ENCODE peak calls at places on chromosomes 6 and 20, in seven cellular contexts. One of them, this sample, is unnamed.

GRCh38 chr6:17900011-17900410 is 87.4 kb downstream of the KIF13A start:
- DNase-seq in foreskin keratinocyte: no peak
- DNase-seq in foreskin fibroblast: no peak
- DNase-seq in activated B cell treated with CpG ODN at 0.5 μM for 24 hours: no peak
- DNase-seq in CD8-positive, alpha-beta T cell: no peak
- DNase-seq in type B pancreatic cell: no peak
- DNase-seq in fibroblast of the aortic adventitia: no peak
- DNase-seq in this sample: no peak

GRCh38 chr20:50504231-50504823 is 5.9 kb upstream of the PTPN1 start:
- DNase-seq in CD8-positive, alpha-beta T cell: no peak
- DNase-seq in activated B cell treated with CpG ODN at 0.5 μM for 24 hours: no peak
- DNase-seq in foreskin fibroblast: no peak
- DNase-seq in foreskin keratinocyte: no peak
- DNase-seq in fibroblast of the aortic adventitia: peak; percentile 40
- DNase-seq in type B pancreatic cell: no peak
- DNase-seq in this sample: no peak

GRCh38 chr20:63495771-63496403 is 3.0 kb downstream of the EEF1A2 start:
- DNase-seq in foreskin keratinocyte: peak; percentile 12
- DNase-seq in fibroblast of the aortic adventitia: peak; percentile 37
- DNase-seq in foreskin fibroblast: peak; percentile 76
- DNase-seq in CD8-positive, alpha-beta T cell: peak; percentile 78
- DNase-seq in activated B cell treated with CpG ODN at 0.5 μM for 24 hours: peak; percentile 73
- DNase-seq in type B pancreatic cell: peak; percentile 81
- DNase-seq in this sample: peak; percentile 95

GRCh38 chr20:48107560-48107959 is 322.3 kb upstream of the SULF2 start:
- DNase-seq in foreskin keratinocyte: no peak
- DNase-seq in CD8-positive, alpha-beta T cell: no peak
- DNase-seq in type B pancreatic cell: no peak
- DNase-seq in foreskin fibroblast: no peak
- DNase-seq in activated B cell treated with CpG ODN at 0.5 μM for 24 hours: no peak
- DNase-seq in fibroblast of the aortic adventitia: peak; percentile 2
- DNase-seq in this sample: no peak

GRCh38 chr6:166627875-166628849 is 1.1 kb upstream of the RPS6KA2 start:
- DNase-seq in activated B cell treated with CpG ODN at 0.5 μM for 24 hours: peak; percentile 56
- DNase-seq in foreskin keratinocyte: no peak
- DNase-seq in foreskin fibroblast: peak; percentile 77
- DNase-seq in fibroblast of the aortic adventitia: peak; percentile 51
- DNase-seq in type B pancreatic cell: no peak
- DNase-seq in CD8-positive, alpha-beta T cell: peak; percentile 58
- DNase-seq in this sample: peak; percentile 91

GRCh38 chr20:4327956-4328355 is 312.6 kb upstream of the RNF24 start:
- DNase-seq in activated B cell treated with CpG ODN at 0.5 μM for 24 hours: no peak
- DNase-seq in CD8-positive, alpha-beta T cell: no peak
- DNase-seq in foreskin keratinocyte: no peak
- DNase-seq in type B pancreatic cell: no peak
- DNase-seq in foreskin fibroblast: no peak
- DNase-seq in fibroblast of the aortic adventitia: no peak
- DNase-seq in this sample: no peak

GRCh38 chr6:30211306-30211705 is 1.9 kb downstream of the TRIM26 start:
- DNase-seq in activated B cell treated with CpG ODN at 0.5 μM for 24 hours: no peak
- DNase-seq in foreskin fibroblast: no peak
- DNase-seq in fibroblast of the aortic adventitia: no peak
- DNase-seq in CD8-positive, alpha-beta T cell: no peak
- DNase-seq in foreskin keratinocyte: no peak
- DNase-seq in type B pancreatic cell: no peak
- DNase-seq in this sample: no peak

GRCh38 chr20:41738584-41739193 is 120.5 kb upstream of the CHD6 start:
- DNase-seq in type B pancreatic cell: no peak
- DNase-seq in fibroblast of the aortic adventitia: peak; percentile 53
- DNase-seq in foreskin fibroblast: peak; percentile 71
- DNase-seq in CD8-positive, alpha-beta T cell: peak; percentile 28
- DNase-seq in activated B cell treated with CpG ODN at 0.5 μM for 24 hours: no peak
- DNase-seq in foreskin keratinocyte: no peak
- DNase-seq in this sample: no peak

GRCh38 chr6:157994126-157994795 is 12.6 kb downstream of the SYNJ2 start:
- DNase-seq in type B pancreatic cell: no peak
- DNase-seq in activated B cell treated with CpG ODN at 0.5 μM for 24 hours: no peak
- DNase-seq in foreskin keratinocyte: no peak
- DNase-seq in CD8-positive, alpha-beta T cell: no peak
- DNase-seq in foreskin fibroblast: no peak
- DNase-seq in fibroblast of the aortic adventitia: no peak
- DNase-seq in this sample: peak; percentile 16

GRCh38 chr20:32742322-32743236 is 688 bp downstream of the COMMD7 start:
- DNase-seq in fibroblast of the aortic adventitia: no peak
- DNase-seq in foreskin fibroblast: peak; percentile 30
- DNase-seq in activated B cell treated with CpG ODN at 0.5 μM for 24 hours: peak; percentile 21
- DNase-seq in CD8-positive, alpha-beta T cell: peak; percentile 20
- DNase-seq in type B pancreatic cell: no peak
- DNase-seq in foreskin keratinocyte: no peak
- DNase-seq in this sample: no peak

GRCh38 chr6:129031051-129031599 is 148.2 kb downstream of the LAMA2 start:
- DNase-seq in CD8-positive, alpha-beta T cell: no peak
- DNase-seq in foreskin fibroblast: peak; percentile 73
- DNase-seq in activated B cell treated with CpG ODN at 0.5 μM for 24 hours: no peak
- DNase-seq in type B pancreatic cell: no peak
- DNase-seq in foreskin keratinocyte: no peak
- DNase-seq in fibroblast of the aortic adventitia: peak; percentile 46
- DNase-seq in this sample: no peak

GRCh38 chr6:150503041-150503440 is 96.6 kb upstream of the PLEKHG1 start:
- DNase-seq in activated B cell treated with CpG ODN at 0.5 μM for 24 hours: no peak
- DNase-seq in CD8-positive, alpha-beta T cell: no peak
- DNase-seq in foreskin fibroblast: no peak
- DNase-seq in fibroblast of the aortic adventitia: no peak
- DNase-seq in foreskin keratinocyte: no peak
- DNase-seq in type B pancreatic cell: no peak
- DNase-seq in this sample: no peak

GRCh38 chr20:33349493-33349892 is 51.8 kb downstream of the CDK5RAP1 start:
- DNase-seq in foreskin keratinocyte: no peak
- DNase-seq in fibroblast of the aortic adventitia: no peak
- DNase-seq in type B pancreatic cell: no peak
- DNase-seq in foreskin fibroblast: no peak
- DNase-seq in CD8-positive, alpha-beta T cell: no peak
- DNase-seq in activated B cell treated with CpG ODN at 0.5 μM for 24 hours: no peak
- DNase-seq in this sample: no peak

GRCh38 chr20:327946-328563 is 2.7 kb downstream of the SOX12 start:
- DNase-seq in CD8-positive, alpha-beta T cell: no peak
- DNase-seq in foreskin keratinocyte: no peak
- DNase-seq in activated B cell treated with CpG ODN at 0.5 μM for 24 hours: no peak
- DNase-seq in foreskin fibroblast: peak; percentile 54
- DNase-seq in fibroblast of the aortic adventitia: no peak
- DNase-seq in type B pancreatic cell: no peak
- DNase-seq in this sample: no peak

GRCh38 chr6:168038576-168039140 is 40.4 kb downstream of the FRMD1 start:
- DNase-seq in activated B cell treated with CpG ODN at 0.5 μM for 24 hours: no peak
- DNase-seq in foreskin keratinocyte: no peak
- DNase-seq in type B pancreatic cell: no peak
- DNase-seq in foreskin fibroblast: no peak
- DNase-seq in fibroblast of the aortic adventitia: no peak
- DNase-seq in CD8-positive, alpha-beta T cell: no peak
- DNase-seq in this sample: no peak

GRCh38 chr6:29791786-29792122 is 35.9 kb upstream of the HLA-G start:
- DNase-seq in activated B cell treated with CpG ODN at 0.5 μM for 24 hours: no peak
- DNase-seq in CD8-positive, alpha-beta T cell: no peak
- DNase-seq in foreskin fibroblast: no peak
- DNase-seq in fibroblast of the aortic adventitia: no peak
- DNase-seq in foreskin keratinocyte: peak; percentile 24
- DNase-seq in type B pancreatic cell: no peak
- DNase-seq in this sample: no peak

GRCh38 chr6:35451354-35452185 is 568 bp upstream of the FANCE start:
- DNase-seq in foreskin fibroblast: no peak
- DNase-seq in CD8-positive, alpha-beta T cell: no peak
- DNase-seq in type B pancreatic cell: no peak
- DNase-seq in fibroblast of the aortic adventitia: no peak
- DNase-seq in foreskin keratinocyte: no peak
- DNase-seq in activated B cell treated with CpG ODN at 0.5 μM for 24 hours: no peak
- DNase-seq in this sample: no peak
- TF ChIP-seq CTCF in foreskin fibroblast: no peak
- TF ChIP-seq CTCF in CD8-positive, alpha-beta T cell: no peak
- TF ChIP-seq CTCF in type B pancreatic cell: no peak
- TF ChIP-seq CTCF in fibroblast of the aortic adventitia: no peak
- TF ChIP-seq CTCF in foreskin keratinocyte: no peak
- TF ChIP-seq CTCF in activated B cell treated with CpG ODN at 0.5 μM for 24 hours: no peak
- TF ChIP-seq CTCF in this sample: no peak

DNA sequence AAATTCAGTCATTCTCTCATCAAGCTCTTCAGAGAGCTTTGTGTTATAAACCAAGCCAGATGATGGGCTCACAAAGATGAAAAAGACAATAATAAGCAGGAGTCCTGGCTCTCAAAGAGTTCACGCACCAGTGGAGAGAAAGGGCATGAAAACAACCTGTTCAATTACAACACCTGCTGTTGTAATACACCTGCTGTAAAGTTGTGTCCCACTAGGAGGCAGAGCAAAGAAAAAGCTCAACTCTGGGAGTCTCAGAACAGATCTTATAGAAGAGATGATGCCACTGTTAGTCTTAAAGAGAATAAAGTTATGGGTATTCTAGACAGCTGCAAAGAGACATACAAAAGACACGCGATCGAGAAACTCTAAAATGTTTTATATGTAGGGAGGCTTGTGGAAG is 100.6 kb downstream of the DCDC2 start:
- DNase-seq in foreskin keratinocyte: no peak
- DNase-seq in CD8-positive, alpha-beta T cell: no peak
- DNase-seq in fibroblast of the aortic adventitia: no peak
- DNase-seq in foreskin fibroblast: no peak
- DNase-seq in type B pancreatic cell: no peak
- DNase-seq in activated B cell treated with CpG ODN at 0.5 μM for 24 hours: no peak
- DNase-seq in this sample: no peak
- TF ChIP-seq CTCF in foreskin keratinocyte: no peak
- TF ChIP-seq CTCF in CD8-positive, alpha-beta T cell: no peak
- TF ChIP-seq CTCF in fibroblast of the aortic adventitia: no peak
- TF ChIP-seq CTCF in foreskin fibroblast: no peak
- TF ChIP-seq CTCF in type B pancreatic cell: peak; percentile 38
- TF ChIP-seq CTCF in activated B cell treated with CpG ODN at 0.5 μM for 24 hours: no peak
- TF ChIP-seq CTCF in this sample: no peak

DNA sequence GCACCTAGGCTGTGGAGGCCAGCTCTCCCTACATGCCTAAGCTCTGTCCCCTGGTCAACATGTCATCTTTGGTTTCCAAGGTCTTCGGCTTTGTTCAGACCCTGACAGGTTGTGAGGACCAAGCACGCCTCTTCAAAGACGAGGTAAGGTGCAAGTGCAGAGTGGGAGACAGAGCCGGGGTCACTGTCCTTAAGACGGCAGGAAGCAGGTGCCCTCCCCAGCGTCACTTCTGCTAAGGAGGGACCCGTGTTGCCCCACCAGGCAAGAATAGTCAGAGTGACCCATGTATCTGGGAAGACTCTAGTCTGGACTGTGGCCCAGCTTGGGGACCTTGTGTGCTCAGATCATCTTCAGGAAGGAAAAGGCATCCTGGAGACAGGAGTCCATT is 18.2 kb upstream of the SGK2 start:
- DNase-seq in activated B cell treated with CpG ODN at 0.5 μM for 24 hours: no peak
- DNase-seq in type B pancreatic cell: no peak
- DNase-seq in foreskin fibroblast: no peak
- DNase-seq in CD8-positive, alpha-beta T cell: no peak
- DNase-seq in foreskin keratinocyte: no peak
- DNase-seq in fibroblast of the aortic adventitia: no peak
- DNase-seq in this sample: no peak
- TF ChIP-seq CTCF in activated B cell treated with CpG ODN at 0.5 μM for 24 hours: no peak
- TF ChIP-seq CTCF in type B pancreatic cell: no peak
- TF ChIP-seq CTCF in foreskin fibroblast: no peak
- TF ChIP-seq CTCF in CD8-positive, alpha-beta T cell: no peak
- TF ChIP-seq CTCF in foreskin keratinocyte: no peak
- TF ChIP-seq CTCF in fibroblast of the aortic adventitia: no peak
- TF ChIP-seq CTCF in this sample: no peak

GRCh38 chr6:131929227-131929626 is 21.9 kb downstream of the CCN2 start:
- DNase-seq in CD8-positive, alpha-beta T cell: no peak
- DNase-seq in activated B cell treated with CpG ODN at 0.5 μM for 24 hours: no peak
- DNase-seq in foreskin keratinocyte: no peak
- DNase-seq in fibroblast of the aortic adventitia: no peak
- DNase-seq in foreskin fibroblast: no peak
- DNase-seq in type B pancreatic cell: no peak
- DNase-seq in this sample: no peak
- TF ChIP-seq CTCF in CD8-positive, alpha-beta T cell: no peak
- TF ChIP-seq CTCF in activated B cell treated with CpG ODN at 0.5 μM for 24 hours: no peak
- TF ChIP-seq CTCF in foreskin keratinocyte: no peak
- TF ChIP-seq CTCF in fibroblast of the aortic adventitia: no peak
- TF ChIP-seq CTCF in foreskin fibroblast: no peak
- TF ChIP-seq CTCF in type B pancreatic cell: peak; percentile 33
- TF ChIP-seq CTCF in this sample: no peak

DNA sequence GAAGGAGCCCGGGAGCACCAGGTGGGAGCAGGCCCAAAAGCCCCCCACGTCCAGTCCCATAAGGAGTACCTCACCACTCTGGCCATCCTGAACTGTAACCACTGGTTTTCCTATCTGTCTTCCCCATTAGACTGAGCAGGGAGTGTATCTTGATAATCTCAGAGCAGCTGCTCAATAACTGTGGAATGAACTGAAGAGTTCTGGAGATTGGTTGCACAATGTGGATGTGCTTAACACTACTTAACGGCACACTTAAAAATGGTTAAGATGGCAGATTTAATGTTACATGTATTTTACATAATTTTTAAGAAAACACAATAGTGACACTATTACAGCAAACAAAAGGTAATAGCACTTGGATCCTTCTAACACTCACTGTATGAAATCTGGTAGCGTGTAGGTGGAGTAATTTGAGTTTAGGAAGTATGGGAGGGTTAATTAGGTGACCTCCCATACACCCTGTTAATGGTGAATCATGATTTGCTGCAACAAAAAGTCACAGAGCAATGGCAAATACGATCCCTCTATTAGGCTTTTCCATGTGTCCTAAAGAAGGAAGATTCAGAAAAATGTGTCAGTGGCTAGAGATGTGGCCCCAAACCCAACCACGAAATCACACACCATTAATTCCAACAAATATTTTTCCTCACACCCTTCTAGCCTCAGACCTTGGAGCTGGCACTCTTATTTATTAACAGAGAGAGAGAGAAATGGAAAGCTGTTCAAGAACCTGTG is 18.4 kb downstream of the TRAM2 start:
- DNase-seq in CD8-positive, alpha-beta T cell: no peak
- DNase-seq in type B pancreatic cell: no peak
- DNase-seq in fibroblast of the aortic adventitia: peak; percentile 56
- DNase-seq in activated B cell treated with CpG ODN at 0.5 μM for 24 hours: no peak
- DNase-seq in foreskin keratinocyte: no peak
- DNase-seq in foreskin fibroblast: peak; percentile 69
- DNase-seq in this sample: no peak
- TF ChIP-seq CTCF in CD8-positive, alpha-beta T cell: no peak
- TF ChIP-seq CTCF in type B pancreatic cell: no peak
- TF ChIP-seq CTCF in fibroblast of the aortic adventitia: no peak
- TF ChIP-seq CTCF in activated B cell treated with CpG ODN at 0.5 μM for 24 hours: no peak
- TF ChIP-seq CTCF in foreskin keratinocyte: no peak
- TF ChIP-seq CTCF in foreskin fibroblast: no peak
- TF ChIP-seq CTCF in this sample: no peak

GRCh38 chr6:109455502-109456282 is at the start of gene MICAL1:
- DNase-seq in type B pancreatic cell: no peak
- DNase-seq in fibroblast of the aortic adventitia: peak; percentile 60
- DNase-seq in CD8-positive, alpha-beta T cell: peak; percentile 77
- DNase-seq in activated B cell treated with CpG ODN at 0.5 μM for 24 hours: peak; percentile 82
- DNase-seq in foreskin fibroblast: peak; percentile 87
- DNase-seq in foreskin keratinocyte: no peak
- DNase-seq in this sample: peak; percentile 96
- TF ChIP-seq CTCF in type B pancreatic cell: peak; percentile 62
- TF ChIP-seq CTCF in fibroblast of the aortic adventitia: peak; percentile 43
- TF ChIP-seq CTCF in CD8-positive, alpha-beta T cell: no peak
- TF ChIP-seq CTCF in activated B cell treated with CpG ODN at 0.5 μM for 24 hours: no peak
- TF ChIP-seq CTCF in foreskin fibroblast: peak; percentile 36
- TF ChIP-seq CTCF in foreskin keratinocyte: peak; percentile 36
- TF ChIP-seq CTCF in this sample: peak; percentile 23

DNA sequence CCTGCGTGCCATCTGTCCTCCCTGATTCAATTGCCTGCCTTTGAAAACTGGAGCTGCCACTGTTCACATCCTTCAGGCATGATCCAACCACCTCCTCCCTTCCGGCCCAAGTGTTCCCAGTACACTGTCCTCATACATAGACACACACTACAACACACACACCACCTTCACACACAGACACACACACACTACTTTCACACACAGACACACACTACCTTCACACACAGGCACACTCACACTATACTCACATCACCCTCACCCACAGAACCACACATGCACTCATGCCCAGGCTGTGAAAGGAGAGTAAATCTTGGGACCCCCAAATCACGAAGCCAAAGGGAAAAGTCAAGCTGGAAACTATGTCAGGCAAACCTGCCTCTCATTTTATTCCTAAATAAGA is 109.4 kb upstream of the MYLIP start:
- DNase-seq in foreskin fibroblast: no peak
- DNase-seq in type B pancreatic cell: no peak
- DNase-seq in fibroblast of the aortic adventitia: no peak
- DNase-seq in CD8-positive, alpha-beta T cell: no peak
- DNase-seq in activated B cell treated with CpG ODN at 0.5 μM for 24 hours: no peak
- DNase-seq in foreskin keratinocyte: no peak
- DNase-seq in this sample: no peak
- TF ChIP-seq CTCF in foreskin fibroblast: no peak
- TF ChIP-seq CTCF in type B pancreatic cell: no peak
- TF ChIP-seq CTCF in fibroblast of the aortic adventitia: no peak
- TF ChIP-seq CTCF in CD8-positive, alpha-beta T cell: no peak
- TF ChIP-seq CTCF in activated B cell treated with CpG ODN at 0.5 μM for 24 hours: no peak
- TF ChIP-seq CTCF in foreskin keratinocyte: no peak
- TF ChIP-seq CTCF in this sample: no peak